ENCODE peak calls at places on chromosome 7, in five cellular contexts. T, Q, W, U and B are unnamed samples.
A peak's percentile ranks its signal among the peaks of the same experiment; 100 is the strongest.

GRCh38 chr7:139495726-139496125 is 12.3 kb upstream of the KLRG2 start:
- DNase-seq in T (no peak), W (no peak), Q (no peak), U (no peak), B (no peak)

GRCh38 chr7:92665926-92666325 is 75.7 kb upstream of the FAM133B start:
- DNase-seq in T (no peak), W (no peak), Q (no peak), U (no peak), B (no peak)

GRCh38 chr7:74395745-74396311 is 57.9 kb upstream of the GTF2IRD1 start:
- DNase-seq in U (no peak), Q (no peak), T (peak; percentile 5), W (no peak), B (no peak)

GRCh38 chr7:140121321-140121720 is 55.5 kb downstream of the KDM7A start:
- DNase-seq in Q (no peak), T (no peak), U (no peak), W (no peak), B (no peak)

GRCh38 chr7:117138943-117139690 is 183.7 kb downstream of the WNT2 start:
- DNase-seq in T (no peak), W (no peak), U (no peak), Q (no peak), B (no peak)

GRCh38 chr7:81527651-81528050 is 242.2 kb downstream of the HGF start:
- DNase-seq in U (peak; percentile 7), Q (no peak), W (no peak), T (no peak), B (no peak)

GRCh38 chr7:131197920-131198610 is 129.6 kb upstream of the MKLN1 start:
- DNase-seq in W (no peak), U (no peak), Q (no peak), T (no peak), B (no peak)

GRCh38 chr7:18610331-18610948 is 114.9 kb downstream of the HDAC9 start:
- DNase-seq in W (peak; percentile 25), Q (no peak), T (no peak), U (peak; percentile 27), B (no peak)

GRCh38 chr7:136528329-136528728 is 340.1 kb upstream of the CHRM2 start:
- DNase-seq in Q (no peak), U (no peak), T (no peak), W (no peak), B (no peak)

GRCh38 chr7:49486974-49487919 is 286.2 kb upstream of the VWC2 start:
- DNase-seq in W (no peak), T (no peak), U (no peak), Q (no peak), B (no peak)

GRCh38 chr7:29405891-29406290 is 157.7 kb upstream of the PRR15 start:
- DNase-seq in W (no peak), U (peak; percentile 70), T (no peak), Q (no peak), B (no peak)

GRCh38 chr7:17009007-17009719 is 127.4 kb upstream of the AGR3 start:
- DNase-seq in T (no peak), W (no peak), Q (no peak), U (peak; percentile 18), B (no peak)

GRCh38 chr7:234041-234711 is 41.8 kb downstream of the FAM20C start:
- DNase-seq in T (no peak), Q (no peak), W (no peak), U (no peak), B (peak; percentile 47)

GRCh38 chr7:232571-233455 is 40.4 kb downstream of the FAM20C start:
- DNase-seq in W (no peak), T (no peak), Q (no peak), U (no peak), B (no peak)

GRCh38 chr7:234712-235553 is 42.6 kb downstream of the FAM20C start:
- DNase-seq in W (peak; percentile 72), U (peak; percentile 78), Q (peak; percentile 67), T (no peak), B (no peak)

GRCh38 chr7:231858-232246 is 39.5 kb downstream of the FAM20C start:
- DNase-seq in T (no peak), Q (no peak), U (no peak), W (no peak), B (no peak)

GRCh38 chr7:233456-234035 is 41.2 kb downstream of the FAM20C start:
- DNase-seq in Q (no peak), W (no peak), U (no peak), T (peak; percentile 79), B (no peak)
- TF ChIP-seq POLR2A in Q (no peak), W (no peak), U (no peak), T (no peak), B (no peak)

GRCh38 chr7:150346922-150347321 is 5.5 kb upstream of the RARRES2 start:
- DNase-seq in Q (no peak), U (no peak), W (no peak), T (no peak), B (no peak)
- H3K9me3 ChIP-seq in Q (peaks cover 16% of the 10 kb centered on the region), U (no peaks in the 10 kb centered on the region), W (no peaks in the 10 kb centered on the region), T (peaks cover 5% of the 10 kb centered on the region), B (no peaks in the 10 kb centered on the region)

DNA sequence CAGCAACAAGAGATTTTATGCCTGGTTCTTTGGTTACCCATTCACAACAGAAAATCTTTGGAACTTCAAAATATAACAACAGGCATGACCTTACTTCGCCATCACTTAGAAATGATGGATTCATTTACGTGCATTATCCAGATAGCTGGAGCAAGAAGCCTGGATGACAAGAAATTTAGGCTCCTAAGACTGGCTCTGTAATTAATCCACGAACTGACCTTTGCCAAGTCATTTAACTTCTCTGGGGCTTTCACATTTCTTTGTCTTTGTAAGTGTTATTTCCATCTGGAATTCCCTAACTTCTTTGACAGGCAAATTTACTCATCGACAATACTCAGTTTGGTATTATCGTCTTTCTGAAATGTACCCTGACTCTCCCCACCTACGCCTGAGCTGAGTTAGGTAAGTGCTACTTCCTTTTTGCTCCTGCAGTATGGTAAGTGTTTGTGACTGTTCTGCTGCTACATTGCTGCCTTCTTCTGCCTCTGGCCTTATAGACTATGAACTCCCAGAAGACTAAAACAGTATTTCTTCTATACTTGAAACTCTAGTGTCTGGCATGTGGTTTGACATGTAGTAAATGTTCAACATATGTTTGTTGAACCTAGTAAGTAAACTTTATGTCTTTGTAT is 5.5 kb upstream of the MDFIC start:
- DNase-seq in W (no peak), T (no peak), Q (no peak), U (no peak), B (no peak)
- TF ChIP-seq POLR2A in W (no peak), T (no peak), Q (no peak), U (no peak), B (no peak)

GRCh38 chr7:63114371-63114985 is 884.2 kb upstream of the ZNF722 start:
- DNase-seq in U (no peak), W (peak; percentile 16), T (peak; percentile 62), Q (no peak), B (no peak)
- H3K9me3 ChIP-seq in U (peaks cover 70% of the 10 kb centered on the region), W (no peaks in the 10 kb centered on the region), T (peaks cover 57% of the 10 kb centered on the region), Q (peaks cover 22% of the 10 kb centered on the region), B (no peaks in the 10 kb centered on the region)

DNA sequence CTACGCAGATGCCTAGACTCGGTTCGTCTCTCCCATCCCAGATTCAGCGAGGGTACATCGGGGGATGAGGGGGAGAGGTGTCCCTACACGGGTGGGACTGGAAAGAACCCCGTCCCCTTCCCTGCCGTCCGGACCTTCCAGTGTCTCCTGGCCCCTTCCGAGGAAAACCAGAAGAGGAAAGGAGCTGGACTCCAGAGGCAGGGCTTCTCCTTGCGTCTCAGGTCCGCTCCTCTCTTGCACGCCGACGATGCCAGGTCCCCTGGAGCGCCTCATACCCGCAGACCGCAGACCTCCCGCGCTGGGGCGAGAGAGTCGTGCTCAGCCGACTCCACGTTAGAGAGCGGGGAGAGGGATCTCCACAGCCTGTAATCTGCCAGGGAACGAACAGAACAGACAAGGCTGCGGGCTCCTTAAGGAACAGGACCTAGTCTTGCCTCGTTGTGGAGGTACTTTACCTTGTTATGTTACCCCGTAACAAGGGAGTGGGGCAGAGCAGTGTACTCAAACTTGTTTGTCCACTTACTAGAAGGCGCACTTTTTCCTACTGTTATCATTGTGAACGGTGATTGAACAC is 397 bp upstream of the IMPDH1 start:
- DNase-seq in T (peak; percentile 82), W (peak; percentile 55), Q (peak; percentile 71), U (no peak), B (no peak)
- TF ChIP-seq POLR2A in T (no peak), W (no peak), Q (no peak), U (no peak), B (peak; percentile 7)

GRCh38 chr7:44373418-44373740 is 48.0 kb upstream of the CAMK2B start:
- DNase-seq in W (no peak), Q (no peak), T (no peak), U (no peak), B (no peak)
- H3K9me3 ChIP-seq in W (no peaks in the 10 kb centered on the region), Q (peaks cover 4% of the 10 kb centered on the region), T (no peaks in the 10 kb centered on the region), U (no peaks in the 10 kb centered on the region), B (no peaks in the 10 kb centered on the region)

GRCh38 chr7:104908636-104909035 is 105.4 kb upstream of the KMT2E start:
- DNase-seq in U (no peak), Q (no peak), W (no peak), T (no peak), B (no peak)

GRCh38 chr7:104914427-104914826 is 99.6 kb upstream of the KMT2E start:
- DNase-seq in U (no peak), W (no peak), Q (no peak), T (no peak), B (no peak)
- TF ChIP-seq POLR2A in U (no peak), W (no peak), Q (no peak), T (no peak), B (no peak)

GRCh38 chr7:104185346-104185745 is 22.5 kb downstream of the ORC5 start:
- DNase-seq in U (no peak), T (no peak), Q (no peak), W (no peak), B (no peak)
- H3K9me3 ChIP-seq in U (no peaks in the 10 kb centered on the region), T (no peaks in the 10 kb centered on the region), Q (no peaks in the 10 kb centered on the region), W (no peaks in the 10 kb centered on the region), B (no peaks in the 10 kb centered on the region)